ENCODE peak calls at places on chromosomes 12 and 14, in nine cellular contexts. L, A, V, I, P, U, T, K and Q are unnamed samples.
A peak's percentile ranks its signal among the peaks of the same experiment; 100 is the strongest.

GRCh38 chr14:87494010-87494409 is 499.0 kb downstream of the GALC start:
- DNase-seq in I (no peak), A (no peak), V (no peak), T (no peak), P (no peak), L (no peak), K (no peak), U (no peak), Q (no peak)

GRCh38 chr12:3492868-3493224 is 1.8 kb downstream of the PRMT8 start:
- DNase-seq in T (no peak), I (no peak), V (no peak), A (no peak), L (no peak), K (no peak), U (no peak), P (no peak), Q (no peak)

GRCh38 chr14:89241934-89242670 is 174.9 kb downstream of the FOXN3 start:
- DNase-seq in U (no peak), T (no peak), L (no peak), I (no peak), K (no peak), V (no peak), P (no peak), A (no peak), Q (no peak)

GRCh38 chr12:69672195-69672594 is 26.9 kb downstream of the BEST3 start:
- DNase-seq in U (no peak), K (no peak), I (no peak), P (no peak), L (no peak), V (no peak), T (no peak), A (no peak), Q (no peak)

GRCh38 chr14:99755629-99756603 is 37.3 kb upstream of the EML1 start:
- DNase-seq in A (peak; percentile 93), L (peak; percentile 90), I (peak; percentile 56), T (peak; percentile 93), U (peak; percentile 95), K (peak; percentile 81), P (no peak), V (peak; percentile 85), Q (peak; percentile 66)

GRCh38 chr12:70691018-70691672 is 53.9 kb upstream of the PTPRB start:
- DNase-seq in K (no peak), P (no peak), U (no peak), I (no peak), L (no peak), V (no peak), A (no peak), T (no peak), Q (no peak)

GRCh38 chr14:92531151-92531873 is 17.7 kb downstream of the RIN3 start:
- DNase-seq in I (no peak), P (no peak), K (no peak), T (no peak), U (peak; percentile 69), A (no peak), V (peak; percentile 52), L (no peak), Q (peak; percentile 63)

GRCh38 chr12:16076553-16076952 is 165.4 kb downstream of the DERA start:
- DNase-seq in P (no peak), U (no peak), T (no peak), V (peak; percentile 9), A (no peak), L (no peak), K (no peak), I (peak; percentile 38), Q (no peak)

GRCh38 chr12:70885952-70886351 is 34.6 kb downstream of the PTPRR start:
- DNase-seq in P (no peak), L (no peak), A (no peak), U (no peak), I (no peak), T (no peak), K (no peak), V (no peak), Q (no peak)

GRCh38 chr12:103880299-103881142 is 39.5 kb upstream of the NT5DC3 start:
- DNase-seq in U (no peak), K (no peak), T (no peak), A (no peak), L (no peak), V (no peak), P (no peak), I (peak; percentile 74), Q (no peak)

GRCh38 chr12:47705571-47706425 is at the start of gene RPAP3:
- DNase-seq in P (peak; percentile 98), T (peak; percentile 98), A (peak; percentile 99), U (peak; percentile 98), K (peak; percentile 97), V (peak; percentile 98), L (peak; percentile 97), I (peak; percentile 90), Q (peak; percentile 99)

GRCh38 chr12:53985900-53986685 is 1.1 kb downstream of the HOXC10 start:
- DNase-seq in I (no peak), V (no peak), L (no peak), U (no peak), K (no peak), T (no peak), A (peak; percentile 79), P (no peak), Q (no peak)

GRCh38 chr12:53986686-53987180 is 1.8 kb downstream of the HOXC10 start:
- DNase-seq in K (no peak), L (no peak), U (no peak), A (peak; percentile 41), T (no peak), I (no peak), P (no peak), V (no peak), Q (no peak)

GRCh38 chr12:53983580-53984572 is 1.1 kb upstream of the HOXC10 start:
- DNase-seq in V (no peak), P (peak; percentile 72), T (no peak), I (no peak), A (peak; percentile 69), L (no peak), K (no peak), U (no peak), Q (no peak)

GRCh38 chr12:53984901-53985357 is at the start of gene HOXC10:
- DNase-seq in K (no peak), A (peak; percentile 98), V (peak; percentile 91), U (peak; percentile 97), P (peak; percentile 98), L (peak; percentile 95), T (peak; percentile 93), I (peak; percentile 75), Q (peak; percentile 70)

DNA sequence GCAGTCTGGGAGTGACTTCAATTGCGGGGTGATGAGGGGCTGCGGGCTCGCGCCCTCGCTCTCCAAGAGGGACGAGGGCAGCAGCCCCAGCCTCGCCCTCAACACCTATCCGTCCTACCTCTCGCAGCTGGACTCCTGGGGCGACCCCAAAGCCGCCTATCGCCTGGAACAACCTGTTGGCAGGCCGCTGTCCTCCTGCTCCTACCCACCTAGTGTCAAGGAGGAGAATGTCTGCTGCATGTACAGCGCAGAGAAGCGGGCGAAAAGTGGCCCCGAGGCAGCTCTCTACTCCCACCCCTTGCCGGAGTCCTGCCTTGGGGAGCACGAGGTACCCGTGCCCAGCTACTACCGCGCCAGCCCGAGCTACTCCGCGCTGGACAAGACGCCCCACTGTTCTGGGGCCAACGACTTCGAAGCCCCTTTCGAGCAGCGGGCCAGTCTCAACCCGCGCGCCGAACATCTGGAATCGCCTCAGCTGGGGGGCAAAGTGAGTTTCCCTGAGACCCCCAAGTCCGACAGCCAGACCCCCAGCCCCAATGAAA is 483 bp downstream of the HOXC10 start:
- DNase-seq in L (no peak), U (no peak), T (no peak), I (no peak), A (peak; percentile 74), V (no peak), K (no peak), P (no peak), Q (no peak)
- H3K27ac ChIP-seq in L (peak overlapping the region; percentile 27), U (peak overlapping the region; percentile 93), T (peak overlapping the region; percentile 11), I (no peak overlapping the region), A (peak overlapping the region; percentile 95), V (no peak overlapping the region), K (no peak overlapping the region), P (peak overlapping the region; percentile 98), Q (no peak overlapping the region)

DNA sequence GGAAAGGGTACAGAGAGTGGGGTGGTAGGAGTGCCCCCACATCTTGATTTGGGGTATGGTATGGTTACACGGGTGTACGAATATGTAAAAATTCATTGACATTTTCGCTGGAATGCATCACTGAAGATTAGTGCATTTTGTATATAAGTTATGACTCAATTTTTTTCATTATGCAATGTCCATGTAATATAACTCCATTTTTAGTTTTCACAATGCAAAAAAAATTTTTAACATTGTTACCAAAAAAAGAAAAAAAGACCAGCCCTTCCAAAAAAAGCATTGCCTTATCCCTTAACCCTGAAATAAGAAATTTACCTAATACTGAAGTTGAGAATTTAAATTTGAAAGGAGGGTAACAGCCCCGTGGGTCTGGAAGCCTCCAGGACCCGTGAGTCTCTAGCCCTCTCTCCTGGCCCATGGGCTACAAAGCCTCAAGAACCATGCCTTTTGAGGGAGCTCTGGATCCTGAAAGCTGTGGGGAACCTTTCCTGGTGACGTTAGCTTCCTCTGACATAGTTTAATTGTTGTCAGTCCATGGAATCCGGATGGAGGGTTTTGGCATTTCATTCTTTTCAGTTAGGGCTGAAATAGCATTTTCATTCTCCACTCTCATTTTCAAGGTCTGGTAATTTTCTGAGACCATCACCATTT is 55.6 kb upstream of the ACTN1 start:
- DNase-seq in P (no peak), K (no peak), U (no peak), I (no peak), V (no peak), L (no peak), A (no peak), T (no peak), Q (no peak)
- TF ChIP-seq CTCF in P (no peak), K (no peak), U (no peak), I (no peak), V (no peak), L (no peak), A (no peak), T (no peak), Q (no peak)

DNA sequence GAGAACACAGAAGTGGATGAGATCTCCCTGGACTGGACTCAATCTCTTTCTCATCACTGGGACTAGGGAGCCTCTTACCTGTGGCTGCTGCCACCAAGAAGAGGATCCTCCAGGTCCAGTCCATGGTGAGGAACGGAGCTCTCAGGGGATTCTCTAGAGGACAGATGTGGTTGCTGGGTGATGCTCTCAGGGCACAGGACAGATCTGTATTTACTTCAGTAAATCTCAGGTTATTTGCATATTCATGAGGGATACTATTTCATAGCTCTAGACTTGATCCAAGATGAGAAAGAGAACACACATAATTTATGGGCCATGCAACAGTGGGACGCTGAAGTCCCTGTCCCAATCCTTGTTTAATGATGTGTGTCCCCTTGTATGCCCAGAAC is 460.5 kb downstream of the TMEM121 start:
- DNase-seq in I (no peak), T (no peak), P (no peak), L (no peak), K (no peak), V (no peak), U (no peak), A (no peak), Q (no peak)
- H3K27ac ChIP-seq in I (no peak overlapping the region), T (no peak overlapping the region), P (no peak overlapping the region), L (no peak overlapping the region), K (no peak overlapping the region), V (no peak overlapping the region), U (no peak overlapping the region), A (no peak overlapping the region), Q (no peak overlapping the region)

DNA sequence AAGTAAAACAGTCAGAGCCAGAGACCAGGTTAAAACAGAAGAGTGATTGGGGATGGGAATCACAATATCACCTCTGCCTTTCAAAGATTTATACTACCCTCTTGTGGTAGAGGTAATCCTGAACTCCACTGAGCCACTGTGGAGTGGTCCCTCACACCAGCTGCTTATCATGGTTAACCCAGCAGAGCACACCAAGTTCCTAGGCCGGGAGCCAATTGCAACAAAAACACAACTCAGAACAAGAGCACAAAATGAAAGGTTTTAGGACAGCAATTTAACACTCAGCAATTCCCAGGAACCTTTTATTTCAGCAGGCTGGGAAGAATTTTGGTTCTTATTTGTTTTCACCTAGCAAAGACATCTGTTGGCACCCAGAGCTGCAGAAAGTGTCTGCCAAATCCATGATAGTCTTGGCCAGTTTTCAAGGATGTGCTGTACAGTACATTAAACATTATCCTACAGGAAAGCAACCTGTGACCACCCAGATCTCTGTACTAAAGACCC is 220.5 kb upstream of the ATXN7L3B start:
- DNase-seq in L (peak; percentile 17), T (no peak), P (no peak), A (peak; percentile 36), I (peak; percentile 21), V (peak; percentile 67), U (no peak), K (no peak), Q (no peak)
- TF ChIP-seq CTCF in L (no peak), T (no peak), P (no peak), A (no peak), I (peak; percentile 47), V (peak; percentile 55), U (no peak), K (peak; percentile 36), Q (no peak)